ENCODE peak calls at places on chromosomes 1 and 21, in seven cellular contexts. V is T-helper 9 cell; L is SK-N-MC; Y is type B pancreatic cell; B is RWPE1; K is cardiac muscle cell; F is stimulated activated naive CD8-positive, alpha-beta T cell treated with anti-CD3 and anti-CD28 coated beads, Interleukin-15, Interleukin-2, amounts not matched to agents 100 U/mL and 50 U/mL, for 24 hours. W is an unnamed sample.

GRCh38 chr1:178224358-178224757 is 130.5 kb downstream of the RASAL2 start:
- DNase-seq in V (no peak), L (no peak), Y (no peak), B (no peak), K (no peak), F (no peak), W (no peak)

GRCh38 chr1:227429447-227430359 is 111.4 kb upstream of the CDC42BPA start:
- DNase-seq in V (no peak), L (no peak), Y (no peak), B (no peak), K (no peak), F (no peak), W (no peak)

GRCh38 chr1:2132222-2133038 is 62.1 kb downstream of the FAAP20 start:
- DNase-seq in V (no peak), L (no peak), Y (no peak), B (peak; percentile 68), K (peak; percentile 64), F (peak; percentile 43), W (no peak)

GRCh38 chr1:247639381-247639981 is 34.1 kb downstream of the OR2G3 start:
- DNase-seq in V (no peak), L (no peak), Y (no peak), B (peak; percentile 74), K (peak; percentile 46), F (peak; percentile 38), W (peak; percentile 93)

GRCh38 chr1:167225920-167226319 is 5.2 kb downstream of the POU2F1 start:
- DNase-seq in V (no peak), L (no peak), Y (no peak), B (no peak), K (no peak), F (no peak), W (no peak)

GRCh38 chr1:164891615-164892014 is 332.6 kb downstream of the PBX1 start:
- DNase-seq in V (no peak), L (no peak), Y (no peak), B (no peak), K (no peak), F (no peak), W (no peak)

GRCh38 chr21:33115586-33116541 is 45.9 kb downstream of the OLIG1 start:
- DNase-seq in V (no peak), L (no peak), Y (no peak), B (no peak), K (no peak), F (no peak), W (no peak)

GRCh38 chr1:221923921-221924598 is 182.2 kb upstream of the DUSP10 start:
- DNase-seq in V (no peak), L (no peak), Y (no peak), B (no peak), K (no peak), F (no peak), W (no peak)

GRCh38 chr21:39913651-39914145 is 46.5 kb downstream of the PCP4 start:
- DNase-seq in V (no peak), L (no peak), Y (no peak), B (no peak), K (no peak), F (no peak), W (no peak)

GRCh38 chr1:100606438-100606837 is 68.5 kb downstream of the GPR88 start:
- DNase-seq in V (no peak), L (no peak), Y (no peak), B (peak; percentile 10), K (peak; percentile 69), F (no peak), W (no peak)

GRCh38 chr1:53108646-53109580 is 33.5 kb downstream of the SLC1A7 start:
- DNase-seq in V (no peak), L (no peak), Y (no peak), B (no peak), K (peak; percentile 35), F (no peak), W (no peak)

GRCh38 chr1:149986486-149987296 is 23.8 kb downstream of the OTUD7B start:
- DNase-seq in V (no peak), L (no peak), Y (no peak), B (no peak), K (no peak), F (no peak), W (no peak)

GRCh38 chr21:34952701-34953100 is 96.4 kb downstream of the RUNX1 start:
- DNase-seq in V (no peak), L (no peak), Y (no peak), B (no peak), K (no peak), F (no peak), W (no peak)

GRCh38 chr21:39000496-39000895 is 182.8 kb downstream of the PSMG1 start:
- DNase-seq in V (no peak), L (no peak), Y (no peak), B (no peak), K (no peak), F (peak; percentile 50), W (no peak)

GRCh38 chr1:201015551-201016091 is 7.9 kb downstream of the KIF21B start:
- DNase-seq in V (no peak), L (no peak), Y (no peak), B (no peak), K (no peak), F (no peak), W (no peak)

GRCh38 chr1:227170361-227171166 is 147.7 kb downstream of the CDC42BPA start:
- DNase-seq in V (no peak), L (no peak), Y (no peak), B (no peak), K (no peak), F (no peak), W (no peak)

GRCh38 chr1:109793486-109794318 is 30.0 kb upstream of the EPS8L3 start:
- DNase-seq in V (no peak), L (no peak), Y (peak; percentile 53), B (peak; percentile 83), K (no peak), F (peak; percentile 57), W (peak; percentile 77)

GRCh38 chr1:13600762-13601483 is 17.3 kb downstream of the PDPN start:
- DNase-seq in V (no peak), L (no peak), Y (no peak), B (no peak), K (peak; percentile 71), F (no peak), W (no peak)